ENCODE peak calls at places on chromosomes 3 and 15, in seven cellular contexts. One of them, this sample, is unnamed.

GRCh38 chr15:101314301-101314700 is 19.3 kb upstream of the SNRPA1 start:
- DNase-seq in Calu3: no peak
- DNase-seq in OCI-LY7: no peak
- DNase-seq in GM10248: no peak
- DNase-seq in ureter: no peak
- DNase-seq in right atrium auricular region: no peak
- DNase-seq in activated naive CD4-positive, alpha-beta T cell treated with anti-CD3 and anti-CD28 coated beads, Interleukin-2, amount 10 ng/mL, durations not matched to agents 7 days and 5 days: no peak
- DNase-seq in this sample: no peak

GRCh38 chr3:197466586-197467399 is 89.0 kb downstream of the BDH1 start:
- DNase-seq in right atrium auricular region: no peak
- DNase-seq in ureter: no peak
- DNase-seq in Calu3: peak
- DNase-seq in GM10248: no peak
- DNase-seq in activated naive CD4-positive, alpha-beta T cell treated with anti-CD3 and anti-CD28 coated beads, Interleukin-2, amount 10 ng/mL, durations not matched to agents 7 days and 5 days: no peak
- DNase-seq in OCI-LY7: no peak
- DNase-seq in this sample: peak

GRCh38 chr3:151912041-151912440 is 38.6 kb downstream of the SUCNR1 start:
- DNase-seq in OCI-LY7: no peak
- DNase-seq in Calu3: no peak
- DNase-seq in right atrium auricular region: no peak
- DNase-seq in activated naive CD4-positive, alpha-beta T cell treated with anti-CD3 and anti-CD28 coated beads, Interleukin-2, amount 10 ng/mL, durations not matched to agents 7 days and 5 days: no peak
- DNase-seq in ureter: no peak
- DNase-seq in GM10248: no peak
- DNase-seq in this sample: no peak

GRCh38 chr3:149783576-149783975 is 8.8 kb downstream of the ANKUB1 start:
- DNase-seq in activated naive CD4-positive, alpha-beta T cell treated with anti-CD3 and anti-CD28 coated beads, Interleukin-2, amount 10 ng/mL, durations not matched to agents 7 days and 5 days: no peak
- DNase-seq in Calu3: no peak
- DNase-seq in right atrium auricular region: no peak
- DNase-seq in GM10248: no peak
- DNase-seq in ureter: no peak
- DNase-seq in OCI-LY7: no peak
- DNase-seq in this sample: no peak

GRCh38 chr3:122484985-122485384 is 29.8 kb downstream of the KPNA1 start:
- DNase-seq in OCI-LY7: no peak
- DNase-seq in activated naive CD4-positive, alpha-beta T cell treated with anti-CD3 and anti-CD28 coated beads, Interleukin-2, amount 10 ng/mL, durations not matched to agents 7 days and 5 days: no peak
- DNase-seq in ureter: no peak
- DNase-seq in right atrium auricular region: no peak
- DNase-seq in GM10248: no peak
- DNase-seq in Calu3: peak
- DNase-seq in this sample: no peak

GRCh38 chr3:194536883-194537637 is 50.3 kb upstream of the ATP13A3 start:
- DNase-seq in right atrium auricular region: no peak
- DNase-seq in Calu3: peak
- DNase-seq in ureter: peak
- DNase-seq in GM10248: no peak
- DNase-seq in activated naive CD4-positive, alpha-beta T cell treated with anti-CD3 and anti-CD28 coated beads, Interleukin-2, amount 10 ng/mL, durations not matched to agents 7 days and 5 days: no peak
- DNase-seq in OCI-LY7: no peak
- DNase-seq in this sample: no peak

GRCh38 chr3:46284981-46285683 is 42.9 kb downstream of the CCR3 start:
- DNase-seq in GM10248: no peak
- DNase-seq in OCI-LY7: no peak
- DNase-seq in activated naive CD4-positive, alpha-beta T cell treated with anti-CD3 and anti-CD28 coated beads, Interleukin-2, amount 10 ng/mL, durations not matched to agents 7 days and 5 days: peak
- DNase-seq in ureter: no peak
- DNase-seq in Calu3: no peak
- DNase-seq in right atrium auricular region: no peak
- DNase-seq in this sample: no peak

GRCh38 chr3:129599607-129600006 is 6.9 kb downstream of the PLXND1 start:
- DNase-seq in GM10248: no peak
- DNase-seq in Calu3: no peak
- DNase-seq in right atrium auricular region: peak
- DNase-seq in ureter: no peak
- DNase-seq in activated naive CD4-positive, alpha-beta T cell treated with anti-CD3 and anti-CD28 coated beads, Interleukin-2, amount 10 ng/mL, durations not matched to agents 7 days and 5 days: no peak
- DNase-seq in OCI-LY7: no peak
- DNase-seq in this sample: no peak

GRCh38 chr3:117193390-117193789 is 483.8 kb downstream of the TUSC7 start:
- DNase-seq in activated naive CD4-positive, alpha-beta T cell treated with anti-CD3 and anti-CD28 coated beads, Interleukin-2, amount 10 ng/mL, durations not matched to agents 7 days and 5 days: no peak
- DNase-seq in GM10248: no peak
- DNase-seq in ureter: no peak
- DNase-seq in right atrium auricular region: no peak
- DNase-seq in Calu3: no peak
- DNase-seq in OCI-LY7: no peak
- DNase-seq in this sample: no peak

GRCh38 chr3:160577551-160578195 is 12.3 kb upstream of the KPNA4 start:
- DNase-seq in activated naive CD4-positive, alpha-beta T cell treated with anti-CD3 and anti-CD28 coated beads, Interleukin-2, amount 10 ng/mL, durations not matched to agents 7 days and 5 days: no peak
- DNase-seq in OCI-LY7: no peak
- DNase-seq in right atrium auricular region: no peak
- DNase-seq in Calu3: peak
- DNase-seq in GM10248: no peak
- DNase-seq in ureter: no peak
- DNase-seq in this sample: no peak

GRCh38 chr3:87082806-87083440 is 92.0 kb upstream of the VGLL3 start:
- DNase-seq in GM10248: peak
- DNase-seq in OCI-LY7: peak
- DNase-seq in Calu3: peak
- DNase-seq in activated naive CD4-positive, alpha-beta T cell treated with anti-CD3 and anti-CD28 coated beads, Interleukin-2, amount 10 ng/mL, durations not matched to agents 7 days and 5 days: no peak
- DNase-seq in ureter: peak
- DNase-seq in right atrium auricular region: no peak
- DNase-seq in this sample: peak

GRCh38 chr3:29525254-29525881 is 244.5 kb downstream of the RBMS3 start:
- DNase-seq in ureter: peak
- DNase-seq in right atrium auricular region: peak
- DNase-seq in Calu3: peak
- DNase-seq in activated naive CD4-positive, alpha-beta T cell treated with anti-CD3 and anti-CD28 coated beads, Interleukin-2, amount 10 ng/mL, durations not matched to agents 7 days and 5 days: no peak
- DNase-seq in OCI-LY7: no peak
- DNase-seq in GM10248: no peak
- DNase-seq in this sample: no peak

GRCh38 chr15:79896131-79896633 is 632 bp downstream of the MTHFS start:
- DNase-seq in OCI-LY7: no peak
- DNase-seq in activated naive CD4-positive, alpha-beta T cell treated with anti-CD3 and anti-CD28 coated beads, Interleukin-2, amount 10 ng/mL, durations not matched to agents 7 days and 5 days: no peak
- DNase-seq in right atrium auricular region: no peak
- DNase-seq in ureter: no peak
- DNase-seq in Calu3: no peak
- DNase-seq in GM10248: no peak
- DNase-seq in this sample: no peak

GRCh38 chr15:56757884-56758283 is 24.6 kb upstream of the ZNF280D start:
- DNase-seq in Calu3: no peak
- DNase-seq in right atrium auricular region: no peak
- DNase-seq in activated naive CD4-positive, alpha-beta T cell treated with anti-CD3 and anti-CD28 coated beads, Interleukin-2, amount 10 ng/mL, durations not matched to agents 7 days and 5 days: no peak
- DNase-seq in GM10248: no peak
- DNase-seq in OCI-LY7: peak
- DNase-seq in ureter: no peak
- DNase-seq in this sample: no peak

GRCh38 chr3:46667657-46668056 is 25.8 kb downstream of the ALS2CL start:
- DNase-seq in activated naive CD4-positive, alpha-beta T cell treated with anti-CD3 and anti-CD28 coated beads, Interleukin-2, amount 10 ng/mL, durations not matched to agents 7 days and 5 days: no peak
- DNase-seq in Calu3: no peak
- DNase-seq in ureter: peak
- DNase-seq in right atrium auricular region: no peak
- DNase-seq in GM10248: no peak
- DNase-seq in OCI-LY7: no peak
- DNase-seq in this sample: no peak

GRCh38 chr3:112871735-112872134 is 25.1 kb upstream of the CD200R1L start:
- DNase-seq in Calu3: no peak
- DNase-seq in ureter: no peak
- DNase-seq in activated naive CD4-positive, alpha-beta T cell treated with anti-CD3 and anti-CD28 coated beads, Interleukin-2, amount 10 ng/mL, durations not matched to agents 7 days and 5 days: no peak
- DNase-seq in GM10248: no peak
- DNase-seq in right atrium auricular region: no peak
- DNase-seq in OCI-LY7: no peak
- DNase-seq in this sample: no peak

GRCh38 chr3:192170031-192170430 is 557.3 kb downstream of the FGF12 start:
- DNase-seq in right atrium auricular region: no peak
- DNase-seq in Calu3: no peak
- DNase-seq in activated naive CD4-positive, alpha-beta T cell treated with anti-CD3 and anti-CD28 coated beads, Interleukin-2, amount 10 ng/mL, durations not matched to agents 7 days and 5 days: no peak
- DNase-seq in ureter: no peak
- DNase-seq in GM10248: no peak
- DNase-seq in OCI-LY7: no peak
- DNase-seq in this sample: no peak

GRCh38 chr3:32335365-32336122 is 56.1 kb upstream of the CMTM7 start:
- DNase-seq in OCI-LY7: no peak
- DNase-seq in GM10248: no peak
- DNase-seq in Calu3: no peak
- DNase-seq in activated naive CD4-positive, alpha-beta T cell treated with anti-CD3 and anti-CD28 coated beads, Interleukin-2, amount 10 ng/mL, durations not matched to agents 7 days and 5 days: peak
- DNase-seq in right atrium auricular region: no peak
- DNase-seq in ureter: no peak
- DNase-seq in this sample: no peak

GRCh38 chr15:93341164-93341563 is 252.2 kb upstream of the RGMA start:
- DNase-seq in ureter: no peak
- DNase-seq in activated naive CD4-positive, alpha-beta T cell treated with anti-CD3 and anti-CD28 coated beads, Interleukin-2, amount 10 ng/mL, durations not matched to agents 7 days and 5 days: no peak
- DNase-seq in Calu3: no peak
- DNase-seq in right atrium auricular region: no peak
- DNase-seq in OCI-LY7: no peak
- DNase-seq in GM10248: no peak
- DNase-seq in this sample: no peak

GRCh38 chr3:192684151-192684550 is 43.2 kb downstream of the FGF12 start:
- DNase-seq in activated naive CD4-positive, alpha-beta T cell treated with anti-CD3 and anti-CD28 coated beads, Interleukin-2, amount 10 ng/mL, durations not matched to agents 7 days and 5 days: no peak
- DNase-seq in Calu3: no peak
- DNase-seq in ureter: no peak
- DNase-seq in GM10248: no peak
- DNase-seq in right atrium auricular region: no peak
- DNase-seq in OCI-LY7: no peak
- DNase-seq in this sample: no peak